ENCODE peak calls at places on chromosomes 2 and 18, in ten cellular contexts. One of them, this sample, is unnamed.

GRCh38 chr2:238847841-238848565 is at the start of gene TWIST2:
- DNase-seq in OCI-LY7: no peak
- DNase-seq in germinal center: no peak
- DNase-seq in stimulated activated CD8-positive, alpha-beta memory T cell treated with anti-CD3 and anti-CD28 coated beads, Interleukin-2, amount 100 ng/mL, for 1 hour: no peak
- DNase-seq in transverse colon: peak; percentile 58
- DNase-seq in activated naive CD4-positive, alpha-beta T cell: no peak
- DNase-seq in fibroblast of the aortic adventitia: peak; percentile 97
- DNase-seq in right lobe of liver: no peak
- DNase-seq in AG08396: peak; percentile 97
- DNase-seq in choroid plexus epithelial cell: peak; percentile 93
- DNase-seq in this sample: no peak

GRCh38 chr18:6315556-6316331 is 99.0 kb downstream of the L3MBTL4 start:
- DNase-seq in OCI-LY7: no peak
- DNase-seq in germinal center: no peak
- DNase-seq in stimulated activated CD8-positive, alpha-beta memory T cell treated with anti-CD3 and anti-CD28 coated beads, Interleukin-2, amount 100 ng/mL, for 1 hour: no peak
- DNase-seq in transverse colon: peak; percentile 68
- DNase-seq in activated naive CD4-positive, alpha-beta T cell: no peak
- DNase-seq in fibroblast of the aortic adventitia: no peak
- DNase-seq in right lobe of liver: peak; percentile 44
- DNase-seq in AG08396: no peak
- DNase-seq in choroid plexus epithelial cell: no peak
- DNase-seq in this sample: no peak

GRCh38 chr2:15173506-15173905 is 387.6 kb downstream of the NBAS start:
- DNase-seq in OCI-LY7: no peak
- DNase-seq in germinal center: no peak
- DNase-seq in stimulated activated CD8-positive, alpha-beta memory T cell treated with anti-CD3 and anti-CD28 coated beads, Interleukin-2, amount 100 ng/mL, for 1 hour: no peak
- DNase-seq in transverse colon: no peak
- DNase-seq in activated naive CD4-positive, alpha-beta T cell: no peak
- DNase-seq in fibroblast of the aortic adventitia: no peak
- DNase-seq in right lobe of liver: no peak
- DNase-seq in AG08396: no peak
- DNase-seq in choroid plexus epithelial cell: no peak
- DNase-seq in this sample: no peak

GRCh38 chr2:210792000-210792399 is 235.6 kb downstream of the CPS1 start:
- DNase-seq in OCI-LY7: no peak
- DNase-seq in germinal center: no peak
- DNase-seq in stimulated activated CD8-positive, alpha-beta memory T cell treated with anti-CD3 and anti-CD28 coated beads, Interleukin-2, amount 100 ng/mL, for 1 hour: no peak
- DNase-seq in transverse colon: no peak
- DNase-seq in activated naive CD4-positive, alpha-beta T cell: no peak
- DNase-seq in fibroblast of the aortic adventitia: no peak
- DNase-seq in right lobe of liver: no peak
- DNase-seq in AG08396: no peak
- DNase-seq in choroid plexus epithelial cell: no peak
- DNase-seq in this sample: no peak

GRCh38 chr2:105952131-105952530 is 207.4 kb downstream of the NCK2 start:
- DNase-seq in OCI-LY7: no peak
- DNase-seq in germinal center: no peak
- DNase-seq in stimulated activated CD8-positive, alpha-beta memory T cell treated with anti-CD3 and anti-CD28 coated beads, Interleukin-2, amount 100 ng/mL, for 1 hour: no peak
- DNase-seq in transverse colon: no peak
- DNase-seq in activated naive CD4-positive, alpha-beta T cell: no peak
- DNase-seq in fibroblast of the aortic adventitia: no peak
- DNase-seq in right lobe of liver: no peak
- DNase-seq in AG08396: no peak
- DNase-seq in choroid plexus epithelial cell: no peak
- DNase-seq in this sample: no peak

GRCh38 chr18:51006948-51007786 is 22.8 kb upstream of the SMAD4 start:
- DNase-seq in OCI-LY7: no peak
- DNase-seq in germinal center: no peak
- DNase-seq in stimulated activated CD8-positive, alpha-beta memory T cell treated with anti-CD3 and anti-CD28 coated beads, Interleukin-2, amount 100 ng/mL, for 1 hour: no peak
- DNase-seq in transverse colon: no peak
- DNase-seq in activated naive CD4-positive, alpha-beta T cell: no peak
- DNase-seq in fibroblast of the aortic adventitia: no peak
- DNase-seq in right lobe of liver: no peak
- DNase-seq in AG08396: no peak
- DNase-seq in choroid plexus epithelial cell: no peak
- DNase-seq in this sample: no peak

GRCh38 chr2:213429516-213429915 is 145.3 kb downstream of the SPAG16 start:
- DNase-seq in OCI-LY7: no peak
- DNase-seq in germinal center: no peak
- DNase-seq in stimulated activated CD8-positive, alpha-beta memory T cell treated with anti-CD3 and anti-CD28 coated beads, Interleukin-2, amount 100 ng/mL, for 1 hour: no peak
- DNase-seq in transverse colon: no peak
- DNase-seq in activated naive CD4-positive, alpha-beta T cell: no peak
- DNase-seq in fibroblast of the aortic adventitia: peak; percentile 7
- DNase-seq in right lobe of liver: no peak
- DNase-seq in AG08396: no peak
- DNase-seq in choroid plexus epithelial cell: peak; percentile 4
- DNase-seq in this sample: peak; percentile 36

GRCh38 chr2:166181813-166182154 is 54.0 kb upstream of the SCN1A start:
- DNase-seq in OCI-LY7: no peak
- DNase-seq in germinal center: no peak
- DNase-seq in stimulated activated CD8-positive, alpha-beta memory T cell treated with anti-CD3 and anti-CD28 coated beads, Interleukin-2, amount 100 ng/mL, for 1 hour: no peak
- DNase-seq in transverse colon: no peak
- DNase-seq in activated naive CD4-positive, alpha-beta T cell: no peak
- DNase-seq in fibroblast of the aortic adventitia: no peak
- DNase-seq in right lobe of liver: no peak
- DNase-seq in AG08396: no peak
- DNase-seq in choroid plexus epithelial cell: no peak
- DNase-seq in this sample: no peak

GRCh38 chr2:21040468-21041377 is 3.1 kb downstream of the APOB start:
- DNase-seq in OCI-LY7: no peak
- DNase-seq in germinal center: no peak
- DNase-seq in stimulated activated CD8-positive, alpha-beta memory T cell treated with anti-CD3 and anti-CD28 coated beads, Interleukin-2, amount 100 ng/mL, for 1 hour: no peak
- DNase-seq in transverse colon: no peak
- DNase-seq in activated naive CD4-positive, alpha-beta T cell: no peak
- DNase-seq in fibroblast of the aortic adventitia: no peak
- DNase-seq in right lobe of liver: peak; percentile 68
- DNase-seq in AG08396: no peak
- DNase-seq in choroid plexus epithelial cell: no peak
- DNase-seq in this sample: no peak